ENCODE peak calls at places on chromosomes 3 and 15, in eight cellular contexts. P is amniotic stem cell; W is D721Med; J is tibial artery; A is CD8-positive, alpha-beta memory T cell; Q is NCI-H345; G is H7; E is pancreas. L is an unnamed sample.

GRCh38 chr3:49791571-49791970 is 5.2 kb upstream of the IP6K1 start:
- DNase-seq in P (no peak), W (peak), J (peak), A (no peak), Q (no peak), G (no peak), E (no peak), L (no peak)

GRCh38 chr3:101998256-101998926 is 149.1 kb downstream of the NFKBIZ start:
- DNase-seq in P (no peak), W (no peak), J (no peak), A (no peak), Q (no peak), G (no peak), E (no peak), L (no peak)

GRCh38 chr3:114452176-114452744 is 158.4 kb downstream of the TIGIT start:
- DNase-seq in P (no peak), W (no peak), J (no peak), A (no peak), Q (peak), G (no peak), E (no peak), L (no peak)

GRCh38 chr3:149330609-149331008 is 2.8 kb downstream of the TM4SF18 start:
- DNase-seq in P (no peak), W (no peak), J (no peak), A (no peak), Q (peak), G (no peak), E (no peak), L (no peak)

GRCh38 chr3:9158865-9159630 is 90.4 kb downstream of the SRGAP3 start:
- DNase-seq in P (no peak), W (no peak), J (no peak), A (no peak), Q (peak), G (no peak), E (no peak), L (no peak)

GRCh38 chr3:23645533-23646196 is 160.1 kb upstream of the UBE2E1 start:
- DNase-seq in P (no peak), W (no peak), J (no peak), A (no peak), Q (no peak), G (no peak), E (no peak), L (no peak)

GRCh38 chr15:52652984-52653383 is 26.2 kb downstream of the ATOSA start:
- DNase-seq in P (peak), W (no peak), J (no peak), A (no peak), Q (no peak), G (no peak), E (no peak), L (no peak)

GRCh38 chr3:48015451-48016182 is 599 bp downstream of the MAP4 start:
- DNase-seq in P (no peak), W (no peak), J (no peak), A (no peak), Q (no peak), G (no peak), E (peak), L (no peak)

GRCh38 chr3:195708066-195708465 is 12.7 kb upstream of the MUC20 start:
- DNase-seq in P (no peak), W (no peak), J (no peak), A (no peak), Q (no peak), G (no peak), E (no peak), L (no peak)

L was measured in T-helper 1 cell.